ENCODE peak calls at places on chromosomes 3 and 15, in six cellular contexts. P, H, A, C, L and K are unnamed samples.

GRCh38 chr15:85489773-85490493 is 109.5 kb downstream of the AKAP13 start:
- DNase-seq in P (no peak), H (no peak), A (no peak), C (no peak), L (no peak), K (no peak)

GRCh38 chr3:147361671-147362420 is 44.5 kb downstream of the ZIC4 start:
- DNase-seq in P (no peak), H (no peak), A (no peak), C (peak), L (no peak), K (no peak)

GRCh38 chr15:65819563-65819960 is 27.5 kb upstream of the DENND4A start:
- DNase-seq in P (peak), H (no peak), A (peak), C (no peak), L (no peak), K (no peak)

GRCh38 chr3:49422379-49423248 is at the start of gene AMT:
- DNase-seq in P (peak), H (peak), A (no peak), C (peak), L (no peak), K (peak)

GRCh38 chr3:72728958-72729467 is 119.2 kb downstream of the SHQ1 start:
- DNase-seq in P (no peak), H (no peak), A (no peak), C (no peak), L (no peak), K (no peak)

GRCh38 chr15:62902821-62903220 is 139.7 kb upstream of the TPM1 start:
- DNase-seq in P (no peak), H (no peak), A (no peak), C (no peak), L (no peak), K (no peak)

GRCh38 chr3:120093923-120094775 is at the start of gene GSK3B:
- DNase-seq in P (no peak), H (peak), A (peak), C (no peak), L (peak), K (peak)

GRCh38 chr15:38894260-38894948 is 329.8 kb upstream of the RASGRP1 start:
- DNase-seq in P (peak), H (no peak), A (no peak), C (no peak), L (no peak), K (no peak)

GRCh38 chr3:13018039-13018431 is 55.2 kb downstream of the IQSEC1 start:
- DNase-seq in P (no peak), H (no peak), A (peak), C (no peak), L (no peak), K (no peak)

GRCh38 chr3:5754602-5755001 is 567.1 kb downstream of the EDEM1 start:
- DNase-seq in P (no peak), H (no peak), A (no peak), C (no peak), L (no peak), K (no peak)

GRCh38 chr15:48422401-48422800 is 91.2 kb downstream of the DUT start:
- DNase-seq in P (no peak), H (no peak), A (no peak), C (no peak), L (no peak), K (no peak)

GRCh38 chr15:75921732-75922703 is 18.3 kb downstream of the FBXO22 start:
- DNase-seq in P (peak), H (no peak), A (peak), C (peak), L (no peak), K (no peak)

GRCh38 chr3:187849255-187849654 is 104.0 kb upstream of the BCL6 start:
- DNase-seq in P (no peak), H (no peak), A (no peak), C (no peak), L (no peak), K (no peak)

GRCh38 chr3:134652409-134652831 is 1.6 kb upstream of the KY start:
- DNase-seq in P (peak), H (no peak), A (no peak), C (no peak), L (no peak), K (no peak)

GRCh38 chr3:14210281-14210670 is 31.7 kb downstream of the LSM3 start:
- DNase-seq in P (peak), H (no peak), A (no peak), C (no peak), L (no peak), K (no peak)

GRCh38 chr3:194727435-194728128 is 41.9 kb downstream of the FAM43A start:
- DNase-seq in P (peak), H (no peak), A (no peak), C (no peak), L (no peak), K (no peak)

GRCh38 chr3:106172780-106173179 is 304.0 kb upstream of the CBLB start:
- DNase-seq in P (no peak), H (no peak), A (no peak), C (peak), L (no peak), K (no peak)

GRCh38 chr3:160150066-160150465 is 75.2 kb upstream of the C3orf80 start:
- DNase-seq in P (no peak), H (no peak), A (no peak), C (no peak), L (no peak), K (no peak)

GRCh38 chr15:36988947-36989346 is 111.4 kb downstream of the MEIS2 start:
- DNase-seq in P (peak), H (no peak), A (no peak), C (no peak), L (no peak), K (no peak)

GRCh38 chr3:112776000-112776399 is 70.7 kb downstream of the CD200R1L start:
- DNase-seq in P (peak), H (no peak), A (no peak), C (no peak), L (no peak), K (no peak)

GRCh38 chr3:13558651-13559050 is 9.7 kb downstream of the FBLN2 start:
- DNase-seq in P (no peak), H (no peak), A (no peak), C (no peak), L (no peak), K (no peak)

GRCh38 chr15:81901323-81901722 is 144.5 kb downstream of the MEX3B start:
- DNase-seq in P (no peak), H (no peak), A (no peak), C (no peak), L (no peak), K (no peak)

GRCh38 chr3:33437556-33438283 is 2.5 kb downstream of the UBP1 start:
- DNase-seq in P (peak), H (no peak), A (no peak), C (peak), L (no peak), K (no peak)

GRCh38 chr3:41162541-41162940 is 36.8 kb upstream of the CTNNB1 start:
- DNase-seq in P (no peak), H (no peak), A (no peak), C (no peak), L (peak), K (no peak)

DNA sequence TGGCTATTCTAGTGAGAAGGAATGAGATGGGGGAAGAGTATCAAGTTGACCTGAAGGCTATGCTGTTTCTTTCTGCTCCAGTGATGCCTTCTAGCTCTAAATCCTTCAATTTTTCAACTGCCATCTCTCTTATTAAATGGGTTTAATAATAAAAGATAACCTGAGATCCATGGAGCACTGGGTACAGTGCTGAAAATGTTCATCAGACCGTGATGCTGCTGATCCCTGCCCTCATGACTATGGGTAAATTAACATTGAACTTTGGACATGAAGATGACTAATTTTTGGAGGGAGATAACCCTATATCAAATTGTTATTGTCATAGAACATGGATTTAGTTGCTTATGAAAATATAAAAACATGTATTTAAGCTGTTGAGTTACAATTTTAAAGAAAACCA is 27.7 kb upstream of the SLC2A2 start:
- DNase-seq in P (no peak), H (no peak), A (no peak), C (peak), L (no peak), K (no peak)
- H3K27ac ChIP-seq in P (no peak), H (no peak), A (no peak), C (no peak), L (no peak), K (no peak)

GRCh38 chr3:156826144-156826895 is at the start of gene LEKR1:
- DNase-seq in P (peak), H (peak), A (peak), C (peak), L (peak), K (peak)

GRCh38 chr3:156831006-156831405 is 4.9 kb downstream of the LEKR1 start:
- DNase-seq in P (no peak), H (no peak), A (no peak), C (no peak), L (no peak), K (no peak)

GRCh38 chr3:156825795-156826143 is 384 bp upstream of the LEKR1 start:
- DNase-seq in P (no peak), H (no peak), A (no peak), C (no peak), L (no peak), K (no peak)

GRCh38 chr3:156826896-156827882 is 1.0 kb downstream of the LEKR1 start:
- DNase-seq in P (no peak), H (no peak), A (no peak), C (no peak), L (no peak), K (no peak)
- H3K27ac ChIP-seq in P (peak), H (no peak), A (peak), C (peak), L (peak), K (peak)

DNA sequence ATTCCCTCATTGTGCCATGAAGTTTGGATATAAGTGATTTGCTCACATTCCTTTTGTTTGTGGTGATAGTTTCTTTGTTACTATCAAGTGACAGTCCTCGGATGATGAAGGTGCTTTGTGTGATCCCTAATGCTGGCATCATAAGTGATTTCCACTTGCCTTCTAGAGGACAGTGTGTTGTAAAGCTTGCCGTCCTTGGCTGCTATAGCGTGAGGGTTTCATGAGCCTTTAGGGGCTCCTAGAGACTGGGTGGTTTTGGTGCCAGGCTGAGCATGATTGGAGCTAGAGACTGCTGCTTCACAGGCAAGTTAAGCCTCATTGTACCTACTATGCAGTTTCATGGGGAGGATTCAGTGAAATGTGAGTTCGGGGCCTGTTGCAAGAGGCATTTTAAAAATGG is 12.4 kb downstream of the SNRK start:
- DNase-seq in P (no peak), H (no peak), A (no peak), C (no peak), L (no peak), K (no peak)
- H3K27ac ChIP-seq in P (no peak), H (no peak), A (no peak), C (no peak), L (no peak), K (no peak)

GRCh38 chr3:150081084-150081483 is 110.4 kb upstream of the PFN2 start:
- DNase-seq in P (peak), H (no peak), A (no peak), C (no peak), L (no peak), K (no peak)

GRCh38 chr3:150077581-150078247 is 107.0 kb upstream of the PFN2 start:
- DNase-seq in P (peak), H (no peak), A (no peak), C (no peak), L (no peak), K (no peak)

GRCh38 chr3:150080058-150080730 is 109.5 kb upstream of the PFN2 start:
- DNase-seq in P (no peak), H (no peak), A (no peak), C (no peak), L (no peak), K (no peak)

GRCh38 chr3:150077107-150077506 is 106.4 kb upstream of the PFN2 start:
- DNase-seq in P (no peak), H (no peak), A (no peak), C (no peak), L (no peak), K (no peak)

DNA sequence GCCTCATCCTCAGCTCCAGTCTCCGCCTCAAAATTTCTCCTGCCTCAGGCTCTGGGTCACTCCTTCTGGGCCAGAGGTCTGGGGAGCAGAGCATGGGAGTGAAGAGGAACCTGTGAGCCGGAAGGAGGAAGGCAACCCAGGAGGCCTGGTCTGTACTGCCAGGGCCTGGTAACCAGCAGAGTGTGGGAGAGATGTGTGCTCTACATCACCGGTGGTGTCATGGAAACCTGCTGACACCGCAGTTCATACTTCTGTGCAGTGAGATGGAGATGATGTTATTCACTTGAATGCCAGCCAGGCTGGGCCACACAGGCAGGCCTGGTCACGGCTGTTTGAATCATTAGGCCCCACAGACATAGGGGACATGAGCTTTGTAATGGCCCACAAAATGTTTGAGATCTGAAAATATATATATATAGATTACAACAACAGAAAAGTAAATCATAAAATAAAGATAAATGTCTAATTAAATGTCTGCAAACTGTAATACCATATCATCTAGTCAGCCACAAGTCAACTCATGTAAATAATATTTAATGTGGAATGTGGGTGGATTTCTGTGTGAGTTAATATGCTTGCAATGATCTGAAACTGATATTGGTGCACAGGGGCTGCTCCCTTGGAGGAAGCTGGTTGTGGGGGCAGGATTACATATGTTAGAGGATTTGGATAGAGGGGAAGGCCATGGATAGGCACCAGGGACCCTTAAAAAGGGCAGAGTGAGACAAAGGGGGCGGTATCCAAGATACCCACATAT is 108.5 kb upstream of the PFN2 start:
- DNase-seq in P (peak), H (no peak), A (peak), C (no peak), L (no peak), K (no peak)
- H3K27ac ChIP-seq in P (peak), H (no peak), A (no peak), C (no peak), L (no peak), K (no peak)

GRCh38 chr15:35514759-35515158 is 31.2 kb downstream of the DPH6 start:
- DNase-seq in P (peak), H (no peak), A (no peak), C (no peak), L (no peak), K (no peak)
- H3K27ac ChIP-seq in P (no peak), H (no peak), A (no peak), C (no peak), L (no peak), K (no peak)

GRCh38 chr15:78673476-78673875 is 32.5 kb upstream of the CHRNB4 start:
- DNase-seq in P (no peak), H (no peak), A (no peak), C (no peak), L (no peak), K (no peak)

GRCh38 chr15:78668987-78669386 is 28.0 kb upstream of the CHRNB4 start:
- DNase-seq in P (no peak), H (no peak), A (no peak), C (no peak), L (no peak), K (no peak)

GRCh38 chr15:78672285-78673003 is 31.4 kb upstream of the CHRNB4 start:
- DNase-seq in P (no peak), H (no peak), A (no peak), C (no peak), L (no peak), K (no peak)

GRCh38 chr15:78673917-78674444 is 33.0 kb upstream of the CHRNB4 start:
- DNase-seq in P (no peak), H (no peak), A (no peak), C (no peak), L (no peak), K (no peak)

GRCh38 chr15:78671626-78672211 is 30.7 kb upstream of the CHRNB4 start:
- DNase-seq in P (no peak), H (no peak), A (peak), C (no peak), L (no peak), K (no peak)
- H3K27ac ChIP-seq in P (no peak), H (no peak), A (no peak), C (no peak), L (no peak), K (no peak)

GRCh38 chr3:35295875-35296274 is 343.4 kb upstream of the ARPP21 start:
- DNase-seq in P (no peak), H (no peak), A (no peak), C (no peak), L (no peak), K (no peak)
- H3K27ac ChIP-seq in P (no peak), H (no peak), A (no peak), C (no peak), L (no peak), K (no peak)

DNA sequence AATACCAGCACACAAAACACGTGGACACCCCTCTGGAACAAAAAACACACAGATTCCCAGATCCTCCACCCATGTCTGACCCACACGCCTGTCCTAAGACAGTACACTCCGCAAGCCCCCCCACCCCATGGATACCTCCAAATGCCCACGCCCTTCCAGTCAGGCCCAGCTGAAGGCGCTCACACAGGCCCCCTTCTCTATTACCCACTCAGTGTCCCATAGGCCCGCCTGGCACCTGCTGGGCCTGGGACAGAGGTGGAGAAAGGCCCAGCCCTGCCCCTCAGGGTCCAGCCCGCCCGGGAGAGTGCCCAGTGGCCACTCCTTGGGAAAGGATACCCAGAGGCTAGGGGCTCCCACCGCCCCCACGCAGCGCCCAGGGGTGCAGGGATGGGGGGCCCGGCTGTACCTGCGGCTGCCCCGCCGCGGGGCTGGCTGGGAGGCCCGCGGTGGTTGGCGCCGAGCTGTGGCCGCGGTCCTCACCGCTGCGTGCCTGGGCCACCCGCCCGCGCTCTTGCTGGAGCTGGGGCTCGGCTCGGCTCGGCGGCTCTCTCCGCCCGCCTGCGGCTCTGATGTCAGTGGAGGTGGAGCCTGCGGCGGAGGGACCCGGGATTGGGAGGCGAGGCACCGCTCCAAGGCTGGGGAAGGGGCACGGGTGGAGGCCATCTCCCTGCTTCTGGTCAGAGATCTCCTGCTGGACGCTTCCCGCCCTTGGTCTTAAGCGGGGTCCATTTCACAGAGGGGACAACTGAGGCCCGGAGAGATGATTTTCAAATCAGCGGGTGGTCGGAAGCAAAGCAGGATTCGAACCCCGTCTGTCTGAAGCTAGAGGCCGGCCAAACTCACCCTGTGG is at the start of gene CAMK1:
- DNase-seq in P (peak), H (peak), A (peak), C (peak), L (peak), K (no peak)
- H3K27ac ChIP-seq in P (peak), H (no peak), A (peak), C (peak), L (peak), K (peak)

GRCh38 chr15:40091861-40092415 is 16.7 kb downstream of the BMF start:
- DNase-seq in P (no peak), H (no peak), A (no peak), C (no peak), L (no peak), K (no peak)
- H3K27ac ChIP-seq in P (peak), H (no peak), A (no peak), C (peak), L (no peak), K (no peak)